ENCODE peak calls at places on chromosomes 16 and 17, in five cellular contexts. D is endothelial cell of umbilical vein, L is sigmoid colon, Y is upper lobe of left lung, E is stomach. Q is an unnamed sample. For H3K4me1, the result is how much of the 10 kb centered on the place peaks cover.

GRCh38 chr16:12568438-12568837 is 235.2 kb downstream of the CPPED1 start:
- DNase-seq in D (no peak), L (no peak), Y (peak), E (no peak), Q (no peak)

GRCh38 chr16:48450367-48450766 is 65.2 kb upstream of the SIAH1 start:
- DNase-seq in D (no peak), L (no peak), Y (no peak), E (no peak), Q (no peak)

GRCh38 chr17:49890077-49890821 is 42.4 kb upstream of the TAC4 start:
- DNase-seq in D (no peak), L (no peak), Y (peak), E (no peak), Q (no peak)

GRCh38 chr16:69883744-69884143 is 67.4 kb upstream of the CLEC18A start:
- DNase-seq in D (no peak), L (no peak), Y (no peak), E (no peak), Q (no peak)

GRCh38 chr17:79777844-79778503 is at the start of gene CBX2:
- DNase-seq in D (peak), L (peak), Y (peak), E (peak), Q (peak)

GRCh38 chr16:69566437-69567030 is 768 bp downstream of the NFAT5 start:
- DNase-seq in D (peak), L (peak), Y (peak), E (peak), Q (peak)

GRCh38 chr16:57091990-57092785 is at the start of gene CPNE2:
- DNase-seq in D (peak), L (peak), Y (peak), E (peak), Q (peak)

GRCh38 chr17:58527306-58527705 is 12.9 kb upstream of the MTMR4 start:
- DNase-seq in D (no peak), L (no peak), Y (no peak), E (no peak), Q (no peak)

GRCh38 chr17:64240741-64241347 is 22.2 kb downstream of the TEX2 start:
- DNase-seq in D (peak), L (peak), Y (no peak), E (no peak), Q (peak)

GRCh38 chr17:50883850-50884291 is 17.7 kb upstream of the TOB1 start:
- DNase-seq in D (no peak), L (no peak), Y (no peak), E (peak), Q (peak)

GRCh38 chr16:89971495-89972243 is 23.1 kb downstream of the DEF8 start:
- DNase-seq in D (no peak), L (no peak), Y (peak), E (no peak), Q (peak)

GRCh38 chr17:2400474-2400866 is 390 bp downstream of the MNT start:
- DNase-seq in D (peak), L (peak), Y (peak), E (peak), Q (peak)

GRCh38 chr16:30884760-30885159 is 9.1 kb downstream of the BCL7C start:
- DNase-seq in D (no peak), L (no peak), Y (no peak), E (no peak), Q (no peak)

GRCh38 chr17:43418441-43419374 is 19.9 kb downstream of the ARL4D start:
- DNase-seq in D (no peak), L (peak), Y (no peak), E (no peak), Q (peak)

GRCh38 chr17:6163632-6164319 is 93.6 kb downstream of the WSCD1 start:
- DNase-seq in D (peak), L (no peak), Y (no peak), E (no peak), Q (no peak)

GRCh38 chr17:40190197-40191021 is 13.1 kb downstream of the RAPGEFL1 start:
- DNase-seq in D (peak), L (no peak), Y (no peak), E (no peak), Q (no peak)

GRCh38 chr16:75745242-75745641 is 19.0 kb upstream of the CPHXL start:
- DNase-seq in D (no peak), L (no peak), Y (no peak), E (no peak), Q (no peak)

GRCh38 chr17:61410100-61410551 is 10.5 kb downstream of the TBX2 start:
- DNase-seq in D (no peak), L (peak), Y (peak), E (no peak), Q (no peak)

GRCh38 chr16:57937861-57938260 is 33.1 kb downstream of the CNGB1 start:
- DNase-seq in D (no peak), L (no peak), Y (no peak), E (no peak), Q (no peak)

GRCh38 chr16:10232757-10233156 is 50.5 kb upstream of the GRIN2A start:
- DNase-seq in D (no peak), L (no peak), Y (no peak), E (no peak), Q (no peak)

GRCh38 chr17:78745407-78746088 is 36.5 kb downstream of the CYTH1 start:
- DNase-seq in D (peak), L (no peak), Y (peak), E (no peak), Q (no peak)

GRCh38 chr17:50266384-50267073 is 7.7 kb upstream of the TMEM92 start:
- DNase-seq in D (peak), L (peak), Y (peak), E (peak), Q (peak)

GRCh38 chr16:14071576-14072271 is 605 bp downstream of the MRTFB start:
- DNase-seq in D (peak), L (no peak), Y (no peak), E (no peak), Q (no peak)

GRCh38 chr16:11089504-11090124 is 145.2 kb downstream of the CLEC16A start:
- DNase-seq in D (no peak), L (peak), Y (peak), E (peak), Q (peak)

GRCh38 chr16:63890072-63890471 is 1231.8 kb downstream of the CDH11 start:
- DNase-seq in D (peak), L (no peak), Y (no peak), E (no peak), Q (no peak)

GRCh38 chr16:75097191-75097761 is 19.3 kb downstream of the LDHD start:
- DNase-seq in D (no peak), L (no peak), Y (no peak), E (no peak), Q (no peak)

GRCh38 chr17:8079291-8080207 is 8.0 kb downstream of the ALOX12B start:
- DNase-seq in D (peak), L (peak), Y (peak), E (peak), Q (peak)
- TF ChIP-seq POLR2AphosphoS5 in D (no peak), L (no peak), Y (no peak), E (no peak), Q (no peak)

GRCh38 chr16:868386-868755 is 67.8 kb upstream of the GNG13 start:
- DNase-seq in D (no peak), L (peak), Y (peak), E (no peak), Q (no peak)
- H3K4me1 ChIP-seq in D (under half), L (under half), Y (under half), E (under half), Q (under half)

GRCh38 chr17:41505836-41506767 is 690 bp upstream of the KRT13 start:
- DNase-seq in D (no peak), L (no peak), Y (no peak), E (no peak), Q (no peak)

GRCh38 chr17:41505007-41505835 is at the start of gene KRT13:
- DNase-seq in D (no peak), L (no peak), Y (no peak), E (no peak), Q (no peak)

GRCh38 chr17:41510251-41511065 is 5.0 kb upstream of the KRT13 start:
- DNase-seq in D (no peak), L (no peak), Y (no peak), E (no peak), Q (no peak)

GRCh38 chr17:41504126-41504977 is 1.1 kb downstream of the KRT13 start:
- DNase-seq in D (no peak), L (no peak), Y (no peak), E (no peak), Q (no peak)

DNA sequence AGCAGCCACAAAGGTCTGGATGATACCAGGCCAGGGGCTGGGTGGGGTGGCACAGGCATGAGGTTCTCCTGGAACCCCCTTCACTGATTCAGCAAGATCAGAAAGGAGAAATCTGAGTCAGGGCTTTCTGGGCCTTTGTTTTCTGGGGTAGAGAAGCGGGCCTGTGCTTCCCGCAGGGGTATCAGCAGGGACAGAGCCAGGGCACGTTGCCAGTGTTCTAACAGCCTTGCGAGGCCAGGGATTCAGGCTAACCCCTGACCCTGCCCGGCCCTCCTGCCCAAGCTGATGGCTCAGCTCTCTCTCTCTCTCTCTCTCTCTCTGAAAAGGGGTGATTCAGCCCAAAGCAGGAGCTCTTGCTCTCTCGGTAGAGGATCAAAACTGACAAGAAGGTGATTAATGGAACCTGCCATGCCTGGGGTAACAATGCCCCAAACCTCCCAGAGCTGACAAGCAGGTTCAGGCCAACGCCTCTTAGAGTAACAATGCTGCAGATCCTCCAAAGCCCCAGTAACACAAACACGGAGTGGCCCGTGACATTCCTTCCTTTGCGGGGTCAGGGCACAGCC is 2.0 kb upstream of the KRT13 start:
- DNase-seq in D (no peak), L (no peak), Y (no peak), E (no peak), Q (no peak)
- TF ChIP-seq POLR2AphosphoS5 in D (no peak), L (no peak), Y (no peak), E (no peak), Q (no peak)

GRCh38 chr16:86590501-86591144 is 12.3 kb downstream of the FOXL1 start:
- DNase-seq in D (peak), L (no peak), Y (no peak), E (no peak), Q (no peak)

GRCh38 chr16:86584071-86584685 is 5.8 kb downstream of the FOXL1 start:
- DNase-seq in D (no peak), L (no peak), Y (no peak), E (no peak), Q (no peak)

GRCh38 chr16:86584726-86585721 is 6.7 kb downstream of the FOXL1 start:
- DNase-seq in D (peak), L (no peak), Y (no peak), E (no peak), Q (no peak)

GRCh38 chr16:86585821-86586611 is 7.7 kb downstream of the FOXL1 start:
- DNase-seq in D (no peak), L (no peak), Y (no peak), E (no peak), Q (no peak)

DNA sequence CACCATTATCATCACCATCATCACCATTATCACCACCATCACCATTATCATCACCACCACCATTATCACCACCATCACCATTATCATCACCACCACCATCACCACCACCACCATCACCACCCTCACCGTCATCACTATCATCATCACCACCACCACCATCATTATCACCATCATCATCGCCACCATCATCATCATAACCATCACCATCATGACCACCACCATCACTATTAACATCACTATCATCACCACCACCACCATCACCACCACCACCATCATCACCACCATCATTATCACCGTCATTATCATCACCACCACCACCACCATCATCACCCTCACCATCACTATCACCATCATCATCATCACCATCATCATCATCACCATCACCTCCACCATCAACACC is 9.1 kb downstream of the FOXL1 start:
- DNase-seq in D (no peak), L (no peak), Y (no peak), E (no peak), Q (no peak)
- H3K4me1 ChIP-seq in D (under half), L (under half), Y (under half), E (under half), Q (under half)

GRCh38 chr16:67192781-67193260 is 866 bp downstream of the E2F4 start:
- DNase-seq in D (no peak), L (no peak), Y (no peak), E (no peak), Q (no peak)

GRCh38 chr16:67191410-67191994 is 453 bp upstream of the E2F4 start:
- DNase-seq in D (no peak), L (no peak), Y (no peak), E (no peak), Q (no peak)

GRCh38 chr16:67190041-67190440 is at the start of gene EXOC3L1:
- DNase-seq in D (no peak), L (no peak), Y (no peak), E (no peak), Q (no peak)

GRCh38 chr16:67190448-67191399 is 788 bp upstream of the EXOC3L1 start:
- DNase-seq in D (no peak), L (no peak), Y (no peak), E (no peak), Q (no peak)

DNA sequence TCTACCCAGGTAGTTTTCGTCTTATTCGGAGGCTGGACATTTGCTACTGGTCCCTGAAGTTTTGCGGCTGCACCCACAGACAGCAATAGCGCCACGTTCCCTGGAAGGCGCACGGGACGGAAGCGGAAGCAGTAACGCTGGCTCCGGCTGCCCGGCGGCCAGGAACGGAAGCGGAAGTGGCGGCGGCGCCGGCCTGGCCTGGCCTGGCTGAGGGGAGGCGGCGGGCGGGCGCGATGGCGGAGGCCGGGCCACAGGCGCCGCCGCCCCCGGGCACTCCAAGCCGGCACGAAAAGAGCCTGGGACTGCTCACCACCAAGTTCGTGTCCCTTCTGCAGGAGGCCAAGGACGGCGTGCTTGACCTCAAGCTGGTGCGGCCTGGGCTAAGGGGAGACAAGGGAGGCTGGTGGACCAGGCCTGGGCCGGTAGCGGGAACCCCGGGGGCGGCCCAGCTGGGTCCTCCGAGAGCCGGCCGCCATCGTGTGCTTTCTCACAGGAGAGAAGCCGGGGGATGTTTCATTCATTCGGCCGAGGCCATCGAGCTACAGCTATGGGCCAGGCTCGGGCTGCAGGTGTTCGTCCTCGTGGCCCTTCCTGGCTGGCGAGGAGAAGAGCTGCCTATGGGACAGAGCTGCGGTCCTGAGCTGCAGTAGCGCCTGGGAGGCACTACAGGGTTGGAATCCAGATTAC is at the start of gene E2F4:
- DNase-seq in D (peak), L (peak), Y (peak), E (peak), Q (peak)
- TF ChIP-seq POLR2AphosphoS5 in D (peak), L (peak), Y (peak), E (peak), Q (peak)

DNA sequence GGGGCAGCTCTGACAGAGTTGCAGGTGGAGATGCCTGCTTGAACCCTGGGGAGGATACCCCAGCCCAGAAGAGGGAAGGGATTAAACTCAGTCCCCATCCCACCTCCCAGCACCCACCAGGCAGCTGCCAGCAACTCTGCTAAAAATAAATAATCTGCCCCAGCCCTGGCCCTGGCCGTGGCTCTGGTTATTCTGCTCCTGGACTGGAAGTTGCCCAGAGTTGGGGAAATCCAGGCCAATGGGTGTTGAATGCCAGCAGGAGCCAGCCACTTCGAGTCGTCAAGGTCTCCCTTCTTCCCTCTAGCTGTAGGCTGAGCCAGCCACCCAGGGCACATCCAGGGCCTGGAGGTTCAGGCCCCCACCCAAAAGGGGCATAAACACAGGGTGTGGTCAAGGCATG is 836 bp upstream of the RRAD start:
- DNase-seq in D (no peak), L (peak), Y (no peak), E (peak), Q (no peak)
- H3K4me1 ChIP-seq in D (under half), L (under half), Y (under half), E (under half), Q (under half)

GRCh38 chr16:991759-992158 is 10.2 kb downstream of the SOX8 start:
- DNase-seq in D (no peak), L (no peak), Y (no peak), E (no peak), Q (no peak)
- TF ChIP-seq POLR2AphosphoS5 in D (no peak), L (no peak), Y (no peak), E (no peak), Q (no peak)

GRCh38 chr17:35808240-35808961 is 883 bp upstream of the TAF15 start:
- DNase-seq in D (no peak), L (no peak), Y (peak), E (no peak), Q (no peak)
- H3K4me1 ChIP-seq in D (under half), L (under half), Y (under half), E (under half), Q (under half)

DNA sequence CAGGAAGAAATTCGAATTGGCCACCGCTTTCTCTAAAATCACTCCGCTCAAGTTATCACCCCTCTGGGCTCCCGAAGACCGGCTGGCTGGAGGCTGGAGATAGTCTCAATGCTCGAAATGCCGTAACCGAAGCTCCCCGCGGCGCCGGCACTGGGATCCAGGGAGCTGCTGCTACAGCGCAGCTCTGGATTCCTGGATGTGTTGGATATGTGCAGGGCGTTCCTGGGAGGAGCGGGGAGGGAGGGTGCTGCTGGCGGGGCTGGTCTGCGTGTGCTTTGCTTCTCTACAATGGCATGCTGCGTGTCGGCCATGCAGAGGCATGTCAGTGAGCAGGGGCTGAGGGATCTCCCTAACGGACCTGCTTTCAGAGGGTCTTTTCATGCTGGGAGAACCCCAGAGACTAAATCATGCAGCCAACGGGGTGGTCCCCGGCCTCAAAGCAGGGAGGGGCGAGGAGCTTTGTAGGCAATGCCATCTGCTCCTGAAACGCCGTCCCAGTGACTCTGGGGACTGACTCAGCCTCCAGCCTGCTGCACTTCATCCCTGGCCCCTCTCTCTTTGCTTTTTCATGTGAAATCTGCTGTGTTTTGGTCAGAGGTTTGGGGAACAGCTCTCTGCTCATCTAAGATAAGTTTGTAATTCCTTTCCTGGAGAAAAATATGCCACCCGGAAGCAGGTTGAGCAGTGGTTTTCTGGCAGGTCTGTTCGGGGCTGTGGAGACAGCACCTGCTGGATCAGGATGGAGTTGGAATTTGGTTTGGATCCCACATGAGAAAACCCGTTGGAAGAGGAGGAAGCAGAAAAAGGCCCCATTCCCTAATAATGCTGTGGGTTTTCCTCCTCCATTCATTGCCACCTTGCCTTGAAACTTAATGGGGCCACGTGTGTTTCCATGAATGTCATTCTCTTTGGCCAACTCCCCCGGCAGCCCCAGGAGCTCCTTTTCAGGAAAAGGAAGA is 311.4 kb downstream of the SEC14L1 start:
- DNase-seq in D (peak), L (peak), Y (peak), E (peak), Q (peak)
- TF ChIP-seq POLR2AphosphoS5 in D (no peak), L (peak), Y (peak), E (peak), Q (peak)